ENCODE peak calls at places on chromosomes 2 and 18, in six cellular contexts. I, B, G, P, U and Q are unnamed samples.

GRCh38 chr2:112749755-112750559 is 14.5 kb downstream of the CKAP2L start:
- DNase-seq in P (peak; percentile 69), B (peak; percentile 89), I (peak; percentile 91), G (peak; percentile 85), U (peak; percentile 67), Q (peak; percentile 92)

GRCh38 chr2:241379481-241380480 is 23.7 kb downstream of the FARP2 start:
- DNase-seq in U (no peak), G (no peak), P (no peak), B (no peak), I (no peak), Q (no peak)

GRCh38 chr2:57937456-57937855 is 109.2 kb upstream of the VRK2 start:
- DNase-seq in B (no peak), I (no peak), P (no peak), U (no peak), G (no peak), Q (no peak)

GRCh38 chr2:105671156-105671555 is 73.6 kb upstream of the NCK2 start:
- DNase-seq in U (peak; percentile 79), I (no peak), G (no peak), P (no peak), B (no peak), Q (no peak)

GRCh38 chr2:129849559-129850160 is 129.8 kb upstream of the RAB6C start:
- DNase-seq in P (no peak), U (no peak), I (no peak), G (no peak), B (peak; percentile 19), Q (no peak)

GRCh38 chr2:137910641-137911040 is 53.6 kb upstream of the HNMT start:
- DNase-seq in P (no peak), I (no peak), G (no peak), B (no peak), U (no peak), Q (no peak)

GRCh38 chr2:74688881-74689280 is 34.8 kb downstream of the SEMA4F start:
- DNase-seq in I (no peak), B (no peak), P (no peak), G (no peak), U (no peak), Q (no peak)

GRCh38 chr2:237564526-237565131 is 1.7 kb upstream of the PRLH start:
- DNase-seq in G (no peak), I (no peak), U (peak; percentile 43), B (no peak), P (no peak), Q (no peak)

GRCh38 chr2:111185496-111186022 is 64.8 kb downstream of the BCL2L11 start:
- DNase-seq in B (no peak), I (no peak), U (no peak), G (peak; percentile 28), P (no peak), Q (no peak)

GRCh38 chr2:215415218-215415617 is 20.6 kb downstream of the FN1 start:
- DNase-seq in G (no peak), I (no peak), P (no peak), B (no peak), U (no peak), Q (no peak)

GRCh38 chr18:9671214-9671613 is 36.9 kb upstream of the RAB31 start:
- DNase-seq in B (no peak), G (no peak), P (no peak), I (no peak), U (no peak), Q (no peak)

GRCh38 chr2:155356250-155356649 is 657.8 kb downstream of the KCNJ3 start:
- DNase-seq in G (no peak), I (no peak), U (no peak), B (no peak), P (no peak), Q (no peak)
- TF ChIP-seq CTCF in G (no peak), I (no peak), U (no peak), B (no peak), P (no peak), Q (no peak)

GRCh38 chr2:216877085-216877484 is 17.2 kb upstream of the TNP1 start:
- DNase-seq in G (no peak), P (no peak), U (no peak), B (no peak), I (no peak), Q (no peak)
- TF ChIP-seq CTCF in G (no peak), P (no peak), U (no peak), B (no peak), I (no peak), Q (no peak)

GRCh38 chr2:55013936-55014335 is 36.3 kb downstream of the RTN4 start:
- DNase-seq in I (no peak), B (no peak), U (no peak), P (no peak), G (no peak), Q (no peak)
- TF ChIP-seq CTCF in I (no peak), B (no peak), U (no peak), P (peak; percentile 8), G (no peak), Q (no peak)

GRCh38 chr2:177717831-177718618 is 325.5 kb downstream of the AGPS start:
- DNase-seq in I (no peak), B (no peak), G (no peak), U (no peak), P (no peak), Q (no peak)
- TF ChIP-seq CTCF in I (peak; percentile 30), B (no peak), G (no peak), U (no peak), P (no peak), Q (no peak)

GRCh38 chr2:19349911-19350677 is 8.3 kb downstream of the OSR1 start:
- DNase-seq in I (peak; percentile 90), B (peak; percentile 16), P (peak; percentile 66), U (no peak), G (peak; percentile 71), Q (peak; percentile 81)
- TF ChIP-seq CTCF in I (peak; percentile 92), B (peak; percentile 33), P (peak; percentile 58), U (peak; percentile 71), G (peak; percentile 80), Q (peak; percentile 95)